ENCODE peak calls at places on chromosomes 5 and 9, in eight cellular contexts. U is breast epithelium, T is suprapubic skin, G is upper lobe of left lung, I is GM12891, M is Panc1, X is sigmoid colon, E is transverse colon. H is an unnamed sample.

GRCh38 chr9:99713838-99714306 is 107.8 kb upstream of the NR4A3 start:
- DNase-seq in T (no peak), E (no peak), M (no peak), X (no peak), I (no peak), G (no peak), U (no peak), H (no peak)

GRCh38 chr9:73039253-73039915 is 86.5 kb upstream of the ALDH1A1 start:
- DNase-seq in G (no peak), M (no peak), U (peak), E (peak), I (no peak), T (no peak), X (peak), H (no peak)

GRCh38 chr9:2621678-2622360 is at the start of gene VLDLR:
- DNase-seq in M (no peak), U (peak), I (peak), G (peak), E (peak), T (no peak), X (peak), H (peak)

GRCh38 chr5:10933141-10933540 is 172.1 kb upstream of the DAP start:
- DNase-seq in M (no peak), T (no peak), X (no peak), G (no peak), I (no peak), U (no peak), E (no peak), H (no peak)

GRCh38 chr5:151225475-151225874 is 1.6 kb upstream of the CCDC69 start:
- DNase-seq in G (no peak), E (no peak), T (no peak), I (no peak), X (peak), U (no peak), M (no peak), H (no peak)

GRCh38 chr5:141845371-141845821 is 32.8 kb downstream of the PCDH1 start:
- DNase-seq in X (no peak), T (no peak), G (no peak), I (no peak), M (no peak), U (no peak), E (no peak), H (no peak)

GRCh38 chr5:67009028-67009427 is 187.6 kb downstream of the CD180 start:
- DNase-seq in I (no peak), T (no peak), X (no peak), U (no peak), E (no peak), G (no peak), M (no peak), H (no peak)

GRCh38 chr5:78295035-78295961 is 800 bp upstream of the AP3B1 start:
- DNase-seq in G (peak), X (peak), U (peak), E (peak), T (peak), M (no peak), I (peak), H (peak)

GRCh38 chr5:59042683-59043082 is 459.8 kb downstream of the RAB3C start:
- DNase-seq in T (no peak), X (peak), M (no peak), G (peak), U (no peak), I (no peak), E (peak), H (peak)

GRCh38 chr5:6611561-6612256 is 21.1 kb downstream of the NSUN2 start:
- DNase-seq in X (no peak), U (no peak), T (no peak), G (no peak), I (no peak), M (no peak), E (no peak), H (no peak)

GRCh38 chr5:140253985-140254384 is 48.9 kb downstream of the PFDN1 start:
- DNase-seq in M (no peak), E (peak), T (no peak), I (no peak), U (no peak), G (peak), X (no peak), H (peak)

GRCh38 chr5:139146809-139147742 is 51.1 kb downstream of the SIL1 start:
- DNase-seq in U (no peak), I (no peak), E (no peak), G (no peak), X (no peak), M (no peak), T (no peak), H (no peak)

GRCh38 chr5:59079622-59080620 is 497.0 kb downstream of the RAB3C start:
- DNase-seq in M (peak), U (no peak), G (no peak), X (peak), I (no peak), T (no peak), E (no peak), H (no peak)

GRCh38 chr5:94691947-94692346 is 73.5 kb downstream of the SLF1 start:
- DNase-seq in I (no peak), T (no peak), M (no peak), X (no peak), E (no peak), G (no peak), U (no peak), H (no peak)

GRCh38 chr5:147753783-147754182 is 28.7 kb downstream of the JAKMIP2 start:
- DNase-seq in T (no peak), X (no peak), I (no peak), U (no peak), M (no peak), E (no peak), G (no peak), H (no peak)

GRCh38 chr5:178940569-178941360 is at the start of gene ZNF454:
- DNase-seq in I (no peak), T (peak), E (peak), X (peak), U (peak), M (no peak), G (peak), H (peak)

GRCh38 chr9:106697390-106697789 is 165.6 kb upstream of the ZNF462 start:
- DNase-seq in M (no peak), X (no peak), I (no peak), G (no peak), T (no peak), U (no peak), E (no peak), H (no peak)

GRCh38 chr9:106862946-106863740 is at the start of gene ZNF462:
- DNase-seq in M (no peak), E (peak), T (no peak), U (peak), G (no peak), I (no peak), X (peak), H (no peak)

GRCh38 chr5:147763791-147764525 is 18.6 kb downstream of the JAKMIP2 start:
- DNase-seq in T (no peak), I (no peak), X (no peak), G (no peak), E (no peak), M (no peak), U (no peak), H (no peak)

GRCh38 chr5:138623053-138623452 is 47.9 kb upstream of the HSPA9 start:
- DNase-seq in I (no peak), T (peak), U (no peak), G (peak), E (no peak), X (peak), M (no peak), H (no peak)

GRCh38 chr9:93083592-93084470 is 12.2 kb upstream of the CARD19 start:
- DNase-seq in I (no peak), E (no peak), G (peak), X (peak), M (no peak), T (peak), U (no peak), H (no peak)

GRCh38 chr9:111661802-111662491 is 542 bp downstream of the GNG10 start:
- DNase-seq in U (no peak), I (peak), T (peak), M (no peak), G (peak), X (peak), E (peak), H (peak)

GRCh38 chr5:76813982-76814562 is 4.8 kb upstream of the F2RL1 start:
- DNase-seq in T (no peak), E (no peak), G (no peak), X (no peak), I (no peak), M (no peak), U (no peak), H (no peak)
- TF ChIP-seq POLR2AphosphoS5 in T (no peak), E (no peak), G (no peak), X (no peak), I (no peak), M (peak), U (no peak), H (no peak)

GRCh38 chr5:56683281-56683680 is 132.1 kb upstream of the MAP3K1 start:
- DNase-seq in G (no peak), M (no peak), U (no peak), T (no peak), E (no peak), X (no peak), I (no peak), H (no peak)

GRCh38 chr5:56680731-56681130 is 134.6 kb upstream of the MAP3K1 start:
- DNase-seq in M (no peak), G (no peak), X (no peak), E (no peak), T (no peak), U (no peak), I (no peak), H (no peak)

GRCh38 chr5:56684159-56684558 is 131.2 kb upstream of the MAP3K1 start:
- DNase-seq in X (no peak), M (no peak), U (no peak), I (no peak), T (no peak), G (no peak), E (no peak), H (no peak)

GRCh38 chr5:56683733-56684132 is 131.6 kb upstream of the MAP3K1 start:
- DNase-seq in X (no peak), E (no peak), I (no peak), U (no peak), M (no peak), G (no peak), T (no peak), H (no peak)

DNA sequence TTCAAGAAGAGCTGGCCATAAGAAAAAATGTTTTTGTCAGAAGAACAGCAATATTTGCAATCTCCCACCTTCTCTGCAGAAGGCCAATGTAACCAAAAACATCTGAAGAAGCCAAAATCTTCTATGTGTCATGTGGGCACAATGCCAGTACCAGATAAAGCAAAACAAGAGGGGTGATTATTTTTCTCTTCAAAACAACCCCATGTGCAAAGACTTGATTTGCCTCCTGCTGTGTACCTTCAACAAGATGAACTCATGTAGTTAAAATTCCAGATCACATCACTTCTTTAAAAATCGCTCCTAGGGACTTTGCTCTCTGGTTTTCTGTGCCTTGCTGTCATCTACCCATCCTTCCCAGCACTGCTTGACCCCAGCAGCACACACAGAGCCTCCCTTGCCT is 134.0 kb upstream of the MAP3K1 start:
- DNase-seq in U (no peak), I (no peak), X (no peak), G (no peak), M (no peak), E (no peak), T (no peak), H (no peak)
- TF ChIP-seq POLR2AphosphoS5 in U (no peak), I (no peak), X (no peak), G (no peak), M (no peak), E (no peak), T (no peak), H (no peak)

DNA sequence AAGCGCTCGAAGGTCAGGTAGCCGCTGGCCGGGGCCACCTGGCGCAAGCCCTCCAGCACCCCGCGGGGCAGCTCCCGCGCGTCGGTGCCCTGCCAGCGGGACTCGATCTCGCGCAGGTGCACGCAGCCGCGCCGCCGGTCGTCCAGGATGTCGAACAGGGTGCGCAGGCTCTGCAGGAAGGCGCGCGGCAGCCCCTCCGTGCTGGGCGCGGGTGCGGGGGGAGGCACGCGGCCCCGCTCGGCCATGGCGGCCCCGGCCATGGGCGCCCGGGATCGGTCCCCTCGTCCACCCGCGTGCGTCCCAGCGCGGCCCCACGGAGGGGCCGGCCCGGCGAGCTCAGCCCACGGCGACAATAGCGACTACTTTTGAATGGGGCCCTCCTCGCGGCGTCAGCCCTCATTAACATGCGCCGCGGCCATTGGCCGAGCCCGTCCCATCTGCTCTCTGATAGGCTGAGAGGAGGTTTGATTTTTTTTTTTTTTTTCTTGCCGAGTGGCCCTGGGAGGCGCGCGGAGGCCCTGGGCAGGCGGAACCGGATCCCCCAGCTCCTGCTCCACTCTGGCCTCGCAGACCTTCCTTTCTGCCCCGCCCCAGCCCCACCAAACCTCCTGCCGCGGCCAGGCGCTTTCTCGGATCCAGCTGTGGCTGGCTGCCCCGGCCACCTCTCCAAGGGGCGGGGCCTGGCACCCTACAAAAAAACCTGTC is at the start of gene SAPCD2:
- DNase-seq in I (peak), M (no peak), E (peak), T (peak), U (peak), G (peak), X (peak), H (peak)
- TF ChIP-seq POLR2AphosphoS5 in I (no peak), M (no peak), E (no peak), T (no peak), U (no peak), G (no peak), X (no peak), H (no peak)

GRCh38 chr9:133121200-133122166 is at the start of gene RALGDS:
- DNase-seq in I (peak), M (no peak), X (peak), U (peak), E (peak), T (peak), G (peak), H (peak)
- TF ChIP-seq POLR2AphosphoS5 in I (no peak), M (no peak), X (no peak), U (peak), E (peak), T (no peak), G (peak), H (no peak)

GRCh38 chr9:36148652-36149051 is 12.1 kb downstream of the GLIPR2 start:
- DNase-seq in X (peak), E (peak), T (peak), M (no peak), I (no peak), U (peak), G (peak), H (peak)
- TF ChIP-seq POLR2AphosphoS5 in X (peak), E (peak), T (peak), M (no peak), I (no peak), U (peak), G (no peak), H (peak)

GRCh38 chr5:172903790-172904189 is 55.4 kb upstream of the RPL26L1 start:
- DNase-seq in X (peak), M (no peak), T (no peak), U (peak), E (peak), G (peak), I (no peak), H (peak)
- TF ChIP-seq POLR2AphosphoS5 in X (peak), M (no peak), T (no peak), U (peak), E (peak), G (peak), I (no peak), H (no peak)

DNA sequence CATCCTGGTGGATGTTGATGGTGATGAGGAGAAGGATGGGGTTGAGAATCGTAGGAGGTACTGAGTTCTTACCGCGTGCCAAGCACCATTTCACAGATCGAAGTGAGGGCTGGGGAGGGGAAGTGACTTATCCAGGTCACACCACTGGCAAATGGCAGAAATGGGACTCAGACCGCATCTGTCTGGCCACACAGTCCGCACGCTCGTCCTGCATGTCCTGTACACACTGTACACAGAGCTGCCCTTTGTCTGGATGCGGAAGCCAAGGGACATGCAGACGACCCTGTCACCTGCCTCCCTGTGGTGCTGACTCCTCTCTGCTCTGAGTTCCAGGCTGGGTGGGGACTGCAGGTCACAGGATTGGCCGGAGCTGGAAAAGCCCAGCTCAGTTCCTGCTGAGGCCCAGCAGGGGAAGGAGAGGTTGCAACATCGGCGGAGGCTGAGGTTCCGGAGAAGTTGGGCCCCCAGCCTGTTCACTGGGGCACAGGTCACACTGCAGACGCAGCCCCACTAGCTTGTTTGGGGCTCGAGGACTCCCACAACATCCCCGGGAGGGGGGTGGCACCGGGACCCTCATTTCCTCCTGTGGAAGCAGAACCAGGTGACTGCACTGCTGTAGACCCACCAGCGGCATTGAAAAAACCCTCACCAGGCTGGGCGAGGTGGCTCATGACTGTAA is 165.8 kb upstream of the IER5L start:
- DNase-seq in T (no peak), I (no peak), E (peak), X (peak), G (peak), U (peak), M (no peak), H (peak)
- TF ChIP-seq POLR2AphosphoS5 in T (no peak), I (no peak), E (no peak), X (no peak), G (peak), U (peak), M (no peak), H (peak)

H was measured in stomach.